ENCODE peak calls at places on chromosome 14, in ten cellular contexts. L is ascending aorta; Z is pancreas; F is psoas muscle; P is fibroblast of mammary gland; M is CD8-positive, alpha-beta T cell; I is cardiac fibroblast; D is AG10803; X is neural crest cell; B is tibial nerve. Q is an unnamed sample.

GRCh38 chr14:76546426-76547221 is 170.7 kb downstream of the ESRRB start:
- DNase-seq in L (no peak), Z (no peak), F (no peak), P (peak), M (no peak), I (no peak), D (no peak), X (peak), B (no peak), Q (peak)

GRCh38 chr14:84375235-84375634 is 1154.7 kb upstream of the FLRT2 start:
- DNase-seq in L (no peak), Z (no peak), F (no peak), P (peak), M (no peak), I (peak), D (no peak), X (no peak), B (no peak), Q (no peak)

GRCh38 chr14:83992857-83993256 is 1537.1 kb upstream of the FLRT2 start:
- DNase-seq in L (no peak), Z (no peak), F (no peak), P (peak), M (no peak), I (no peak), D (no peak), X (no peak), B (no peak), Q (no peak)

GRCh38 chr14:77607741-77608302 is 8.6 kb downstream of the SPTLC2 start:
- DNase-seq in L (no peak), Z (no peak), F (no peak), P (no peak), M (no peak), I (no peak), D (no peak), X (no peak), B (no peak), Q (no peak)

GRCh38 chr14:102805454-102805891 is 28.2 kb downstream of the TRAF3 start:
- DNase-seq in L (no peak), Z (no peak), F (no peak), P (peak), M (peak), I (peak), D (peak), X (no peak), B (no peak), Q (no peak)

GRCh38 chr14:105365681-105366080 is 32.7 kb upstream of the TEX22 start:
- DNase-seq in L (no peak), Z (no peak), F (no peak), P (no peak), M (no peak), I (no peak), D (no peak), X (no peak), B (no peak), Q (no peak)

GRCh38 chr14:74380172-74380571 is 31.9 kb downstream of the VRTN start:
- DNase-seq in L (no peak), Z (no peak), F (no peak), P (no peak), M (no peak), I (no peak), D (peak), X (no peak), B (no peak), Q (no peak)

GRCh38 chr14:74501135-74501614 is 7.6 kb downstream of the ISCA2 start:
- DNase-seq in L (no peak), Z (peak), F (peak), P (peak), M (no peak), I (peak), D (peak), X (peak), B (peak), Q (no peak)

GRCh38 chr14:43651185-43651787 is 855.8 kb downstream of the FSCB start:
- DNase-seq in L (no peak), Z (no peak), F (no peak), P (no peak), M (no peak), I (no peak), D (no peak), X (no peak), B (no peak), Q (no peak)

GRCh38 chr14:75452900-75453816 is 25.3 kb downstream of the JDP2 start:
- DNase-seq in L (no peak), Z (peak), F (peak), P (peak), M (no peak), I (peak), D (peak), X (peak), B (peak), Q (no peak)

GRCh38 chr14:101188571-101188915 is 285.0 kb upstream of the RTL1 start:
- DNase-seq in L (no peak), Z (no peak), F (no peak), P (no peak), M (no peak), I (no peak), D (no peak), X (no peak), B (no peak), Q (no peak)

GRCh38 chr14:51069065-51069464 is 25.8 kb downstream of the TRIM9 start:
- DNase-seq in L (no peak), Z (no peak), F (no peak), P (peak), M (no peak), I (no peak), D (peak), X (no peak), B (no peak), Q (no peak)

GRCh38 chr14:60590907-60591510 is 58.3 kb downstream of the SIX1 start:
- DNase-seq in L (no peak), Z (no peak), F (no peak), P (no peak), M (no peak), I (no peak), D (peak), X (no peak), B (no peak), Q (no peak)

GRCh38 chr14:96095581-96096476 is 56.7 kb downstream of the C14orf132 start:
- DNase-seq in L (no peak), Z (no peak), F (peak), P (peak), M (no peak), I (peak), D (peak), X (no peak), B (no peak), Q (no peak)

GRCh38 chr14:69044965-69045555 is 66.0 kb upstream of the ACTN1 start:
- DNase-seq in L (no peak), Z (no peak), F (peak), P (peak), M (no peak), I (peak), D (peak), X (no peak), B (no peak), Q (no peak)

GRCh38 chr14:59123975-59124374 is 64.5 kb upstream of the DAAM1 start:
- DNase-seq in L (no peak), Z (no peak), F (no peak), P (peak), M (no peak), I (peak), D (peak), X (no peak), B (no peak), Q (no peak)

GRCh38 chr14:55654233-55654632 is 74.2 kb downstream of the KTN1 start:
- DNase-seq in L (no peak), Z (no peak), F (no peak), P (no peak), M (no peak), I (peak), D (no peak), X (no peak), B (no peak), Q (no peak)

GRCh38 chr14:31243860-31244259 is 36.3 kb upstream of the HECTD1 start:
- DNase-seq in L (no peak), Z (no peak), F (no peak), P (no peak), M (no peak), I (no peak), D (no peak), X (no peak), B (no peak), Q (no peak)

GRCh38 chr14:68945585-68946289 is 33.4 kb downstream of the ACTN1 start:
- DNase-seq in L (no peak), Z (no peak), F (no peak), P (no peak), M (no peak), I (no peak), D (no peak), X (no peak), B (no peak), Q (no peak)

GRCh38 chr14:66038214-66038977 is 447.8 kb upstream of the CCDC196 start:
- DNase-seq in L (no peak), Z (no peak), F (no peak), P (peak), M (no peak), I (peak), D (peak), X (peak), B (no peak), Q (no peak)

GRCh38 chr14:70052990-70053389 is 135.8 kb downstream of the SLC8A3 start:
- DNase-seq in L (no peak), Z (no peak), F (no peak), P (peak), M (no peak), I (peak), D (peak), X (peak), B (no peak), Q (no peak)

GRCh38 chr14:80653951-80654350 is 287.6 kb downstream of the CEP128 start:
- DNase-seq in L (no peak), Z (no peak), F (no peak), P (no peak), M (no peak), I (no peak), D (no peak), X (no peak), B (no peak), Q (no peak)

GRCh38 chr14:70257526-70257925 is 68.8 kb upstream of the SLC8A3 start:
- DNase-seq in L (no peak), Z (peak), F (peak), P (peak), M (no peak), I (no peak), D (no peak), X (no peak), B (no peak), Q (no peak)

GRCh38 chr14:71365305-71365865 is 458.1 kb downstream of the PCNX1 start:
- DNase-seq in L (no peak), Z (no peak), F (no peak), P (no peak), M (no peak), I (no peak), D (peak), X (no peak), B (no peak), Q (no peak)

GRCh38 chr14:69263364-69263763 is 3.4 kb downstream of the GALNT16 start:
- DNase-seq in L (no peak), Z (no peak), F (peak), P (peak), M (no peak), I (peak), D (peak), X (no peak), B (peak), Q (no peak)

GRCh38 chr14:27727371-27727770 is 1039.2 kb upstream of the FOXG1 start:
- DNase-seq in L (no peak), Z (no peak), F (no peak), P (no peak), M (no peak), I (no peak), D (no peak), X (no peak), B (no peak), Q (no peak)

GRCh38 chr14:77024171-77024627 is 4.3 kb downstream of the IRF2BPL start:
- DNase-seq in L (no peak), Z (no peak), F (no peak), P (no peak), M (peak), I (peak), D (no peak), X (no peak), B (no peak), Q (no peak)

GRCh38 chr14:85516239-85517112 is 13.5 kb upstream of the FLRT2 start:
- DNase-seq in L (no peak), Z (no peak), F (no peak), P (peak), M (no peak), I (peak), D (peak), X (no peak), B (no peak), Q (no peak)

GRCh38 chr14:39217214-39217879 is 16.4 kb upstream of the MIA2 start:
- DNase-seq in L (no peak), Z (no peak), F (no peak), P (no peak), M (no peak), I (no peak), D (no peak), X (no peak), B (no peak), Q (no peak)

GRCh38 chr14:61417890-61418455 is 96.6 kb downstream of the PRKCH start:
- DNase-seq in L (no peak), Z (no peak), F (no peak), P (no peak), M (no peak), I (no peak), D (no peak), X (no peak), B (no peak), Q (no peak)

GRCh38 chr14:77275041-77275854 is 4.2 kb upstream of the NGB start:
- DNase-seq in L (no peak), Z (no peak), F (no peak), P (no peak), M (no peak), I (no peak), D (no peak), X (no peak), B (no peak), Q (no peak)

GRCh38 chr14:50775357-50775756 is 55.6 kb downstream of the NIN start:
- DNase-seq in L (no peak), Z (no peak), F (no peak), P (peak), M (no peak), I (peak), D (peak), X (no peak), B (no peak), Q (no peak)

GRCh38 chr14:51817326-51817725 is 43.1 kb upstream of the GNG2 start:
- DNase-seq in L (no peak), Z (no peak), F (no peak), P (no peak), M (no peak), I (no peak), D (no peak), X (no peak), B (no peak), Q (no peak)

GRCh38 chr14:78790262-78790661 is 620.1 kb downstream of the NRXN3 start:
- DNase-seq in L (no peak), Z (no peak), F (no peak), P (peak), M (no peak), I (no peak), D (no peak), X (no peak), B (no peak), Q (no peak)

GRCh38 chr14:69475194-69475818 is 9.2 kb upstream of the PLEKHD1 start:
- DNase-seq in L (no peak), Z (no peak), F (no peak), P (peak), M (no peak), I (peak), D (no peak), X (no peak), B (no peak), Q (no peak)

DNA sequence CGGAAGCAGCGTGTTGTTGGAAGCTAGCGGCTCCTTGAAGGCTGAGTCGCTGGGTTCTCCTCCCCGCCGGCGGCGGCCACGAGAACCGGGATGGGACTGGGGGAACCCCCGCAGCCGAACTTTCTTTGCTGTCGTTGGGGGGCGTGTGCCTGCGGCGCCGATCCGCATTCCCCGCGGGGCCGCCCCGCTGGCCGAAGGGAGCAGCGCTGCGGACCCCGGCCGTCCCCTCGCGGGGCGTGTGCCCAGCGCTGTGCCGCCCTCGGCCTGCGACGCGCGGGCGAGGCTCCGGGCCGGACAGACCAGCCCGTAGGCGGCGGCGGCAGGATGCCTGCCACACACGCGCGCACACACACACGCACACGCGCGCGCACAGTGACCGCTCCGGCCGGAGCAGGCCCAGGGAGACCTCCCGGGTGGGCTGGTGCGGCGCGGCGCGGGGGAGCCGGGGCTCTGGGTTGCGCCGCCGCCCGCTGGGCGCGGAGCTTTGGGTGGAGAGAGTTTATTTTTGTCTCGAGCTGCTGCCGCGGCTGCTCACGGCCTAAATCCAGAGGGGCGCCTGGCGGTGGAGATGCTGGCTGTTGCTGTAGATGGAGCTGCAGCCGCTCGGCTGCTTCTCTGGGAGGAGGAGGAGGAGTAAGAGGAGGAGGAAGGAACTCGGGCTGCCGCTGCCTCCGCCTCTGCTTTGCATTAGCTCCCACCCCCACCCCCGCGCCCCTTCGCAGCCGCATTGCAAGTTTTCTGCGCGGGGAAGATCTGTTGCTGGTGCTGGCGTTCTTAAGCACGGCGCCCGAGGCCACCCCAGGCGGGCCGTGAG is at the start of gene SAMD4A:
- DNase-seq in L (no peak), Z (peak), F (peak), P (peak), M (peak), I (peak), D (peak), X (peak), B (peak), Q (no peak)
- TF ChIP-seq CTCF in L (peak), Z (no peak), F (peak), P (peak), M (no peak), I (peak), D (peak), X (peak), B (peak), Q (no peak)

DNA sequence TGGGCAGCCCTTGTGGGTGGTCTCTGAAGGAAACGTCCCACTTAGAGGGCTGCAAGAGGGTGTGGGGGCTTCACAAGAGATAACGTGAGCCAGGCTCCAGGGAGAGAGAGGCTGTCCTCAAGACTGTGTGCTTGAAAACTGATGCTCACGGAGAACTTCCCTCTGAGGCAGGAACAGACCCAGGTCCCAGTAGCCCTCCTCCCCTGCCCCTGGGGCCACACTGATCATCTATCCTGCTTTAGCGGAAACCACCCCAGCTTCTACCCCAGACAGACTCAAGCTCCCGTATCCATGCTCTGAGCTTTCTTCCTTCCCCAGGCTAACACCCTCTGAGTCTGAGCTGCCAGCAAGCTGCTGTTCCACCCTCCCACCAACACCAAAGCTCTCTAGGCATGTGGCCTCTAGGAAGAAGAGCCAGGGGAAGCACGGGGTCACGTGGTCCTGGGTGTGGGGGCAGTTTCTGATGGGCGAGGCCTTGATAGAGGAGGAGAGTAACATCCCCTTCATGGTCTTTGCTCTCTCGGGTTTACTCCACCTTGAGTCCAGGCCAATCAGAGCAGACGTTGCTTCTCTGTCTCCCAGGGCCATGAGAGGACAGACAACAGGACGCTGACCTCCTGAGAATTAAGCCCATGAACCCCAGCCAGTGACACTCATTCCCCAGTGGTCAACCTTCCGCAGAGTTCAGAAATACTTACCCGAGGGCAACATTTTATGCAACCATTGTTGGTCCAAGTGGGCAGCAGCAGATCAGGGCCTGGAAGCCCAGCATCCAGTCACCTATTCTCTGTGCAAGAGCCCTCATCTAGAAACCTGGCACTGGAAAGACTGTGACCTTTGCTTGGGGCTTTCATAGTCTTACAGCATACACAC is 1.3 kb downstream of the PCK2 start:
- DNase-seq in L (no peak), Z (peak), F (peak), P (peak), M (no peak), I (peak), D (peak), X (no peak), B (peak), Q (no peak)
- TF ChIP-seq CTCF in L (no peak), Z (no peak), F (no peak), P (no peak), M (no peak), I (no peak), D (no peak), X (no peak), B (no peak), Q (no peak)

GRCh38 chr14:92615451-92615850 is 101.9 kb downstream of the RIN3 start:
- DNase-seq in L (no peak), Z (no peak), F (no peak), P (no peak), M (peak), I (no peak), D (no peak), X (no peak), B (no peak), Q (no peak)

GRCh38 chr14:92613681-92614260 is 100.2 kb downstream of the RIN3 start:
- DNase-seq in L (no peak), Z (no peak), F (no peak), P (no peak), M (no peak), I (no peak), D (no peak), X (no peak), B (no peak), Q (no peak)

GRCh38 chr14:92610849-92611271 is 97.3 kb downstream of the RIN3 start:
- DNase-seq in L (no peak), Z (no peak), F (no peak), P (no peak), M (no peak), I (no peak), D (no peak), X (no peak), B (no peak), Q (no peak)

GRCh38 chr14:92609955-92610354 is 96.4 kb downstream of the RIN3 start:
- DNase-seq in L (no peak), Z (no peak), F (no peak), P (no peak), M (no peak), I (no peak), D (no peak), X (no peak), B (no peak), Q (no peak)

GRCh38 chr14:92613008-92613658 is 99.6 kb downstream of the RIN3 start:
- DNase-seq in L (no peak), Z (no peak), F (no peak), P (no peak), M (peak), I (peak), D (no peak), X (peak), B (no peak), Q (no peak)
- TF ChIP-seq CTCF in L (peak), Z (peak), F (peak), P (peak), M (peak), I (peak), D (peak), X (peak), B (peak), Q (peak)

DNA sequence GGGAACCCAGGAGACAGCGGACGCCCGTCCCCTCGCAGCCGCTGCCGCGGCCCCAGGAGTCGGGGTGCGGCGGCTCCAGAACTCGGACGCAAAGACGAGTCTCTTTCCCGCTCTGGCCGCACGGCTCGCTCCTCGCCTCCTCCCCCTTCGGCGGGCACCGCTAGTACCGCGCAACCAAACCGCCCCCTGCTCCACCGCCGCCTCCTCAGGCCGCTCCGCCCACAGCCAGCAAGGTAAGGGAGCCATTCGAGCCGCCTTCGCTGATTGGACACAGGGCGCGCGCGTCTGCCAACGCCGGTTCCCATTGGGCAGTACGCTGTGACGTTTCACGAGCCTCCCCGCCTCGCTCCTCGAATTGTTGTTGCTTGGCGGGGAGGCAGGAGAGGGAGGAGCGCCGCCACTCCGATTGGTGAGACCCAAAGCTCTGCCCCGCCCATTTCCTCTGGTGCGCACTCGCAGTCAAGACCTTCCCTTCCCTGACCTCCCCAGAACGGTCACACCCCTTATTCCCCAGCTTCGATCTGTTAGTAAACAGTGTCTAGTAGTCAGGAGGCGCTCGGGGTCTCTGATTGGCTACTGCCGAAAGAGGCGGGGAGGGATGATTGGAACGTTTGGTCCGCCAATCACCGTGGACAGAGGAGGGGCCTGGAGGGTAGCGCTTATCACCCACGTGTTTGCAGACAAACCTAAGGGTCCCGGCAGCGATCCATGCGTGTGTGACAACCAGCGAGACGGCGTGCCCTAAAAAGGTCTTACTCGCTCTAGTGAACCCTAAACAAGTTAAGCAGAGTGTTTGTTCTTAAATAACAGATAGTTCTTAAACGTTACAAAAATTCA is at the start of gene RPS6KA5:
- DNase-seq in L (peak), Z (peak), F (peak), P (peak), M (peak), I (peak), D (peak), X (peak), B (peak), Q (peak)
- TF ChIP-seq CTCF in L (no peak), Z (no peak), F (no peak), P (no peak), M (no peak), I (no peak), D (no peak), X (peak), B (peak), Q (no peak)